ENCODE peak calls at places on chromosomes 16 and 17, in six cellular contexts. S, W, K, J, O and F are unnamed samples.

GRCh38 chr17:79005063-79005861 is 4.3 kb downstream of the CANT1 start:
- DNase-seq in S (no peak), W (no peak), K (no peak), J (no peak), O (peak), F (no peak)

GRCh38 chr17:50640701-50641338 is 6.1 kb downstream of the ABCC3 start:
- DNase-seq in S (peak), W (peak), K (no peak), J (no peak), O (peak), F (no peak)

GRCh38 chr17:74052993-74053744 is 150.3 kb upstream of the RPL38 start:
- DNase-seq in S (no peak), W (no peak), K (no peak), J (no peak), O (no peak), F (no peak)

GRCh38 chr17:39663340-39663687 is 1.8 kb upstream of the TCAP start:
- DNase-seq in S (no peak), W (no peak), K (no peak), J (no peak), O (no peak), F (no peak)

GRCh38 chr16:57185446-57185944 is 344 bp downstream of the PSME3IP1 start:
- DNase-seq in S (peak), W (peak), K (peak), J (peak), O (peak), F (peak)

GRCh38 chr17:43549496-43549895 is 3.4 kb upstream of the ETV4 start:
- DNase-seq in S (no peak), W (no peak), K (no peak), J (no peak), O (peak), F (no peak)

GRCh38 chr17:8803531-8804416 is 4.6 kb upstream of the MFSD6L start:
- DNase-seq in S (no peak), W (no peak), K (no peak), J (no peak), O (no peak), F (peak)

GRCh38 chr17:78343433-78344201 is 16.3 kb downstream of the SOCS3 start:
- DNase-seq in S (no peak), W (no peak), K (no peak), J (peak), O (no peak), F (peak)

GRCh38 chr17:58337126-58337599 is 8.6 kb upstream of the TSPOAP1 start:
- DNase-seq in S (peak), W (no peak), K (no peak), J (no peak), O (no peak), F (no peak)

GRCh38 chr17:1563786-1564613 is 1.4 kb upstream of the PITPNA start:
- DNase-seq in S (no peak), W (no peak), K (no peak), J (no peak), O (no peak), F (no peak)

GRCh38 chr16:62035115-62036092 is 834 bp downstream of the CDH8 start:
- DNase-seq in S (no peak), W (no peak), K (no peak), J (no peak), O (no peak), F (no peak)

GRCh38 chr17:49696233-49696761 is 11.5 kb downstream of the SLC35B1 start:
- DNase-seq in S (no peak), W (no peak), K (no peak), J (no peak), O (no peak), F (no peak)